ENCODE peak calls at places on chromosome 9, in nine cellular contexts. R, E, N, I, M, X, S, Y and F are unnamed samples.

GRCh38 chr9:127187231-127187956 is 65.0 kb upstream of the ANGPTL2 start:
- DNase-seq in X (no peak), R (peak; percentile 91), M (peak; percentile 41), S (peak; percentile 99), Y (peak; percentile 99), N (peak; percentile 96), E (no peak), I (no peak), F (peak; percentile 2)

GRCh38 chr9:7570107-7570720 is 229.4 kb downstream of the DMAC1 start:
- DNase-seq in M (peak; percentile 49), I (no peak), N (no peak), X (peak; percentile 19), R (no peak), E (peak; percentile 71), S (peak; percentile 57), Y (peak; percentile 61), F (peak; percentile 72)

GRCh38 chr9:119961774-119962408 is 592.7 kb upstream of the BRINP1 start:
- DNase-seq in R (no peak), N (no peak), M (peak; percentile 67), I (no peak), E (peak; percentile 47), Y (no peak), X (peak; percentile 35), S (peak; percentile 39), F (peak; percentile 85)

GRCh38 chr9:68669189-68669588 is 35.9 kb upstream of the PIP5K1B start:
- DNase-seq in E (no peak), Y (no peak), R (no peak), M (no peak), X (no peak), S (no peak), I (no peak), N (no peak), F (no peak)

GRCh38 chr9:110048976-110049698 is 158.8 kb downstream of the C9orf152 start:
- DNase-seq in N (no peak), I (no peak), S (peak; percentile 52), E (no peak), Y (peak; percentile 58), R (peak; percentile 70), X (peak; percentile 26), M (peak; percentile 11), F (peak; percentile 45)

GRCh38 chr9:107636596-107637405 is 147.2 kb upstream of the KLF4 start:
- DNase-seq in M (no peak), X (no peak), S (peak; percentile 40), Y (peak; percentile 65), E (no peak), R (no peak), N (no peak), I (no peak), F (no peak)

GRCh38 chr9:123834907-123835562 is 94.9 kb downstream of the DENND1A start:
- DNase-seq in R (no peak), Y (no peak), E (peak; percentile 8), X (peak; percentile 41), M (no peak), S (peak; percentile 43), I (no peak), N (no peak), F (no peak)

GRCh38 chr9:130989891-130990290 is 19.1 kb upstream of the LAMC3 start:
- DNase-seq in E (no peak), X (no peak), M (no peak), S (no peak), Y (no peak), N (no peak), R (no peak), I (no peak), F (no peak)

GRCh38 chr9:137550958-137551655 is 572 bp upstream of the MRPL41 start:
- DNase-seq in R (peak; percentile 89), N (peak; percentile 14), E (peak; percentile 94), S (no peak), X (no peak), I (no peak), M (peak; percentile 74), Y (peak; percentile 61), F (peak; percentile 94)

GRCh38 chr9:130451509-130452388 is 7.0 kb downstream of the ASS1 start:
- DNase-seq in R (peak; percentile 83), E (peak; percentile 94), M (peak; percentile 89), Y (peak; percentile 97), S (peak; percentile 98), I (no peak), X (no peak), N (peak; percentile 83), F (no peak)

GRCh38 chr9:91882628-91883027 is 67.4 kb downstream of the ROR2 start:
- DNase-seq in Y (no peak), E (no peak), S (no peak), X (no peak), I (no peak), N (no peak), M (no peak), R (no peak), F (no peak)

GRCh38 chr9:125822902-125823301 is 75.7 kb downstream of the PBX3 start:
- DNase-seq in I (no peak), R (no peak), M (no peak), X (no peak), Y (no peak), S (no peak), E (no peak), N (no peak), F (no peak)

GRCh38 chr9:100498592-100498991 is 25.6 kb downstream of the TMEFF1 start:
- DNase-seq in E (no peak), I (no peak), R (no peak), M (no peak), N (no peak), S (peak; percentile 29), X (no peak), Y (peak; percentile 35), F (no peak)

GRCh38 chr9:87818308-87818707 is 64.4 kb upstream of the SPATA31E1 start:
- DNase-seq in E (peak; percentile 20), X (no peak), M (no peak), N (no peak), S (no peak), R (no peak), Y (no peak), I (no peak), F (no peak)

GRCh38 chr9:120571443-120572257 is 8.3 kb downstream of the CDK5RAP2 start:
- DNase-seq in M (no peak), X (no peak), E (no peak), Y (peak; percentile 90), I (no peak), R (no peak), S (peak; percentile 77), N (peak; percentile 95), F (no peak)

GRCh38 chr9:114723926-114724325 is 41.9 kb upstream of the TEX48 start:
- DNase-seq in S (no peak), I (no peak), Y (peak; percentile 48), X (no peak), N (no peak), R (no peak), M (no peak), E (no peak), F (no peak)

GRCh38 chr9:90915693-90916092 is 114.1 kb downstream of the SYK start:
- DNase-seq in S (no peak), X (no peak), R (no peak), M (peak; percentile 28), E (peak; percentile 47), Y (peak; percentile 27), N (no peak), I (no peak), F (peak; percentile 69)

GRCh38 chr9:96524764-96525163 is 74.8 kb downstream of the HABP4 start:
- DNase-seq in X (no peak), M (no peak), S (no peak), I (no peak), Y (no peak), N (no peak), E (no peak), R (no peak), F (no peak)

GRCh38 chr9:121736147-121736721 is 84.8 kb downstream of the DAB2IP start:
- DNase-seq in M (peak; percentile 77), Y (peak; percentile 59), E (peak; percentile 76), N (no peak), R (peak; percentile 88), S (peak; percentile 62), I (no peak), X (no peak), F (peak; percentile 75)

GRCh38 chr9:137286980-137287383 is 9.5 kb downstream of the TOR4A start:
- DNase-seq in M (peak; percentile 75), N (no peak), Y (peak; percentile 56), E (peak; percentile 61), S (peak; percentile 67), X (peak; percentile 62), I (no peak), R (peak; percentile 65), F (no peak)

GRCh38 chr9:99368341-99369326 is 146.6 kb downstream of the SEC61B start:
- DNase-seq in R (no peak), N (peak; percentile 57), I (peak; percentile 51), M (no peak), Y (peak; percentile 70), E (peak; percentile 79), S (peak; percentile 62), X (peak; percentile 70), F (no peak)

GRCh38 chr9:127566351-127567001 is 45.6 kb upstream of the STXBP1 start:
- DNase-seq in E (no peak), R (no peak), M (no peak), I (no peak), N (no peak), Y (no peak), X (no peak), S (no peak), F (no peak)

GRCh38 chr9:137114613-137115393 is at the start of gene DPP7:
- DNase-seq in N (peak; percentile 8), X (peak; percentile 94), M (peak; percentile 64), Y (peak; percentile 27), E (peak; percentile 67), R (peak; percentile 78), I (no peak), S (peak; percentile 56), F (peak; percentile 60)

GRCh38 chr9:34896112-34896511 is 62.0 kb upstream of the PHF24 start:
- DNase-seq in N (no peak), X (no peak), M (no peak), Y (no peak), R (no peak), S (no peak), I (no peak), E (peak; percentile 18), F (no peak)
- TF ChIP-seq CTCF in N (no peak), X (peak; percentile 12), M (no peak), Y (no peak), R (no peak), S (peak; percentile 20), I (no peak), E (peak; percentile 24), F (no peak)

GRCh38 chr9:112887377-112887776 is 3.3 kb downstream of the SLC46A2 start:
- DNase-seq in M (no peak), I (no peak), S (no peak), E (no peak), N (no peak), R (no peak), Y (no peak), X (no peak), F (peak; percentile 50)
- TF ChIP-seq CTCF in M (no peak), I (no peak), S (peak; percentile 22), E (peak; percentile 28), N (peak; percentile 9), R (no peak), Y (no peak), X (peak; percentile 28), F (no peak)

GRCh38 chr9:134344068-134344820 is 18.0 kb downstream of the RXRA start:
- DNase-seq in R (no peak), N (no peak), M (no peak), I (no peak), S (no peak), X (no peak), Y (peak; percentile 70), E (no peak), F (no peak)
- TF ChIP-seq CTCF in R (peak; percentile 16), N (peak; percentile 9), M (no peak), I (no peak), S (no peak), X (no peak), Y (peak; percentile 42), E (peak; percentile 8), F (no peak)

GRCh38 chr9:4984571-4985375 is at the start of gene JAK2:
- DNase-seq in E (peak; percentile 92), Y (peak; percentile 91), X (peak; percentile 77), M (peak; percentile 89), R (peak; percentile 96), I (peak; percentile 77), N (peak; percentile 83), S (peak; percentile 97), F (peak; percentile 88)
- TF ChIP-seq CTCF in E (peak; percentile 35), Y (peak; percentile 50), X (peak; percentile 65), M (peak; percentile 24), R (peak; percentile 43), I (peak; percentile 29), N (peak; percentile 52), S (peak; percentile 44), F (no peak)